ENCODE peak calls at places on chromosomes 3 and 15, in ten cellular contexts. C is IMR-90; J is naive thymus-derived CD4-positive, alpha-beta T cell; G is cardiac muscle cell; Y is right atrium auricular region; F is effector memory CD4-positive, alpha-beta T cell; R is neuronal stem cell; N is colonic mucosa; Q is DND-41; M is Karpas-422. P is an unnamed sample. For H3K27me3 and H3K4me1, the result is how much of the 10 kb centered on the place peaks cover.

GRCh38 chr3:102090646-102091045 is 241.3 kb downstream of the NFKBIZ start:
- DNase-seq in C (peak), Q (no peak), R (no peak), J (no peak), G (no peak), Y (no peak), M (no peak), N (no peak), F (no peak), P (no peak)

GRCh38 chr3:51686512-51687215 is 15.6 kb downstream of the TEX264 start:
- DNase-seq in Y (no peak), F (peak), C (peak), G (peak), N (peak), J (peak), R (no peak), Q (peak), M (no peak), P (peak)

GRCh38 chr3:29440321-29441019 is 159.6 kb downstream of the RBMS3 start:
- DNase-seq in F (no peak), Q (no peak), Y (no peak), C (no peak), G (no peak), M (no peak), J (no peak), R (peak), N (peak), P (no peak)

GRCh38 chr3:103210583-103210982 is 775.8 kb downstream of the ZPLD1 start:
- DNase-seq in G (no peak), Q (no peak), Y (no peak), R (no peak), C (no peak), N (no peak), F (no peak), J (no peak), M (no peak), P (no peak)

GRCh38 chr3:16427309-16427965 is 86.1 kb downstream of the RFTN1 start:
- DNase-seq in J (no peak), N (no peak), Y (no peak), G (peak), M (no peak), C (peak), Q (no peak), F (no peak), R (no peak), P (no peak)

GRCh38 chr3:115071122-115071521 is 76.0 kb downstream of the ZBTB20 start:
- DNase-seq in Y (no peak), M (no peak), F (no peak), N (no peak), G (no peak), R (no peak), C (no peak), Q (no peak), J (no peak), P (no peak)

GRCh38 chr3:43902415-43902814 is 211.7 kb downstream of the ABHD5 start:
- DNase-seq in Q (no peak), R (no peak), J (no peak), C (no peak), F (no peak), N (no peak), M (no peak), G (no peak), Y (no peak), P (no peak)

GRCh38 chr3:17645074-17645698 is 97.2 kb downstream of the TBC1D5 start:
- DNase-seq in Y (no peak), F (no peak), G (peak), M (peak), R (peak), N (peak), J (peak), Q (no peak), C (peak), P (peak)

GRCh38 chr3:107910713-107911259 is 180.0 kb downstream of the CD47 start:
- DNase-seq in R (no peak), N (no peak), C (no peak), G (no peak), J (peak), F (no peak), Y (no peak), M (no peak), Q (peak), P (no peak)

GRCh38 chr3:150786791-150787190 is 23.8 kb upstream of the SIAH2 start:
- DNase-seq in G (no peak), R (no peak), N (no peak), Y (no peak), M (no peak), C (no peak), F (no peak), Q (no peak), J (no peak), P (no peak)

GRCh38 chr15:88187195-88187594 is 69.3 kb downstream of the NTRK3 start:
- DNase-seq in Q (no peak), N (no peak), G (peak), M (no peak), R (no peak), J (no peak), C (no peak), F (no peak), Y (no peak), P (no peak)

GRCh38 chr15:40069178-40070165 is 30.5 kb upstream of the SRP14 start:
- DNase-seq in C (no peak), F (no peak), R (no peak), N (peak), J (no peak), Q (peak), M (peak), Y (peak), G (peak), P (no peak)

GRCh38 chr3:180267202-180267843 is 230.6 kb upstream of the PEX5L start:
- DNase-seq in N (no peak), R (no peak), C (no peak), Y (no peak), G (no peak), Q (peak), F (no peak), J (no peak), M (peak), P (peak)

GRCh38 chr3:124770341-124771082 is 40.3 kb downstream of the UMPS start:
- DNase-seq in G (peak), Q (no peak), C (no peak), Y (no peak), F (no peak), J (no peak), M (no peak), R (no peak), N (no peak), P (no peak)

GRCh38 chr3:36393563-36393962 is 13.3 kb downstream of the STAC start:
- DNase-seq in R (no peak), G (peak), C (no peak), Y (no peak), Q (no peak), J (no peak), F (no peak), N (no peak), M (no peak), P (no peak)

GRCh38 chr15:71632571-71633195 is 177.7 kb upstream of the NR2E3 start:
- DNase-seq in Y (no peak), F (no peak), R (no peak), J (no peak), G (no peak), Q (no peak), N (no peak), C (no peak), M (no peak), P (no peak)

GRCh38 chr3:110318108-110318507 is 753.5 kb upstream of the NECTIN3 start:
- DNase-seq in F (no peak), M (no peak), J (no peak), N (no peak), C (peak), Y (no peak), G (no peak), Q (no peak), R (no peak), P (no peak)

GRCh38 chr3:50658831-50659230 is 15.9 kb upstream of the DOCK3 start:
- DNase-seq in G (no peak), M (no peak), J (no peak), C (no peak), R (no peak), Q (peak), F (no peak), Y (no peak), N (no peak), P (no peak)

GRCh38 chr15:75229191-75230015 is 27.7 kb downstream of the C15orf39 start:
- DNase-seq in Q (no peak), Y (no peak), M (no peak), J (no peak), G (peak), F (no peak), R (no peak), C (peak), N (no peak), P (no peak)

GRCh38 chr3:52021869-52022268 is 26.2 kb upstream of the RPL29 start:
- DNase-seq in Q (no peak), G (no peak), N (no peak), R (no peak), F (no peak), C (no peak), M (peak), J (no peak), Y (no peak), P (no peak)

GRCh38 chr3:18127864-18128185 is 297.3 kb downstream of the SATB1 start:
- DNase-seq in R (no peak), Y (no peak), C (no peak), J (no peak), F (no peak), Q (no peak), M (peak), N (no peak), G (no peak), P (no peak)

GRCh38 chr3:62667714-62668113 is 207.5 kb downstream of the CADPS start:
- DNase-seq in M (peak), G (no peak), N (no peak), J (no peak), C (no peak), Q (peak), F (no peak), Y (no peak), R (no peak), P (no peak)

GRCh38 chr3:37910666-37911400 is 49.2 kb downstream of the CTDSPL start:
- DNase-seq in F (no peak), Y (no peak), C (no peak), N (no peak), G (no peak), J (no peak), R (no peak), Q (no peak), M (no peak), P (no peak)

GRCh38 chr3:194132465-194133358 is 3.2 kb upstream of the HES1 start:
- DNase-seq in G (peak), J (no peak), Y (no peak), M (no peak), C (no peak), N (no peak), Q (no peak), F (no peak), R (no peak), P (no peak)

GRCh38 chr3:127549826-127550487 is 40.6 kb downstream of the TPRA1 start:
- DNase-seq in Q (no peak), R (no peak), M (no peak), N (no peak), J (no peak), C (no peak), G (no peak), F (no peak), Y (no peak), P (no peak)

GRCh38 chr15:61155741-61156700 is 73.1 kb downstream of the RORA start:
- DNase-seq in M (no peak), Y (no peak), N (no peak), R (no peak), Q (no peak), G (peak), J (no peak), F (no peak), C (no peak), P (no peak)

GRCh38 chr3:185733980-185734724 is 90.7 kb downstream of the IGF2BP2 start:
- DNase-seq in M (peak), N (peak), Y (no peak), Q (peak), F (no peak), G (peak), J (no peak), R (peak), C (peak), P (no peak)

GRCh38 chr3:13714251-13714916 is 165.5 kb downstream of the FBLN2 start:
- DNase-seq in N (no peak), R (no peak), C (no peak), G (no peak), J (no peak), Y (peak), F (no peak), Q (no peak), M (no peak), P (no peak)

GRCh38 chr15:56056626-56057025 is 63.2 kb upstream of the NEDD4 start:
- DNase-seq in Q (no peak), G (no peak), C (no peak), N (no peak), R (no peak), J (no peak), Y (no peak), M (no peak), F (no peak), P (no peak)

GRCh38 chr15:101288905-101289513 is 6.0 kb downstream of the SNRPA1 start:
- DNase-seq in F (no peak), G (peak), N (no peak), M (peak), J (peak), C (peak), Y (no peak), R (no peak), Q (no peak), P (peak)

GRCh38 chr3:90184861-90185260 is 1077.4 kb downstream of the EPHA3 start:
- DNase-seq in Y (no peak), N (no peak), C (peak), R (no peak), M (no peak), Q (no peak), J (no peak), G (peak), F (no peak), P (no peak)

GRCh38 chr3:66303556-66303955 is 82.8 kb downstream of the SLC25A26 start:
- DNase-seq in N (no peak), R (no peak), Y (no peak), F (peak), M (no peak), J (no peak), G (no peak), C (no peak), Q (peak), P (peak)

GRCh38 chr3:66038726-66039589 is at the start of gene MAGI1:
- DNase-seq in N (peak), G (peak), Q (no peak), C (peak), F (no peak), Y (peak), J (no peak), M (no peak), R (peak), P (no peak)

GRCh38 chr15:98955331-98955730 is 52.3 kb downstream of the PGPEP1L start:
- DNase-seq in G (no peak), R (no peak), J (no peak), F (no peak), C (no peak), M (no peak), Y (no peak), Q (peak), N (peak), P (no peak)

GRCh38 chr3:55877703-55878102 is 390.6 kb upstream of the WNT5A start:
- DNase-seq in J (no peak), G (no peak), C (no peak), N (no peak), Y (no peak), R (no peak), M (peak), F (no peak), Q (no peak), P (no peak)

GRCh38 chr15:42087460-42087859 is 6.9 kb downstream of the PLA2G4D start:
- DNase-seq in F (no peak), G (no peak), J (no peak), Q (no peak), M (no peak), Y (no peak), N (no peak), C (no peak), R (no peak), P (no peak)

GRCh38 chr15:36899696-36900095 is 200.7 kb downstream of the MEIS2 start:
- DNase-seq in Q (no peak), G (no peak), Y (no peak), C (no peak), N (no peak), J (no peak), F (no peak), R (no peak), M (no peak), P (no peak)

GRCh38 chr15:84937144-84937543 is 44.5 kb upstream of the PDE8A start:
- DNase-seq in Y (no peak), N (no peak), J (no peak), C (peak), G (no peak), R (no peak), M (no peak), F (no peak), Q (peak), P (no peak)

GRCh38 chr15:66740802-66741201 is 38.8 kb downstream of the SMAD6 start:
- DNase-seq in F (no peak), Q (no peak), M (no peak), C (no peak), G (peak), R (no peak), N (peak), J (no peak), Y (no peak), P (no peak)

GRCh38 chr3:147415337-147415736 is 6.2 kb downstream of the ZIC1 start:
- DNase-seq in J (no peak), M (no peak), N (no peak), C (no peak), Y (no peak), G (no peak), Q (no peak), F (no peak), R (peak), P (no peak)

GRCh38 chr3:147415819-147416218 is 6.7 kb downstream of the ZIC1 start:
- DNase-seq in F (no peak), R (no peak), J (no peak), N (no peak), Y (no peak), M (no peak), Q (no peak), G (no peak), C (no peak), P (no peak)

GRCh38 chr3:147412917-147413711 is 3.9 kb downstream of the ZIC1 start:
- DNase-seq in N (no peak), Y (no peak), J (no peak), Q (no peak), C (no peak), M (no peak), F (no peak), R (peak), G (no peak), P (no peak)

GRCh38 chr3:147413712-147414325 is 4.7 kb downstream of the ZIC1 start:
- DNase-seq in G (no peak), M (no peak), Y (no peak), N (no peak), Q (no peak), F (no peak), R (no peak), C (no peak), J (no peak), P (no peak)

GRCh38 chr3:147414369-147415135 is 5.4 kb downstream of the ZIC1 start:
- DNase-seq in M (no peak), J (no peak), C (no peak), N (no peak), G (no peak), Q (no peak), Y (no peak), R (no peak), F (no peak), P (no peak)
- H3K27me3 ChIP-seq in M (under half), J (under half), C (half or more), N (half or more), G (half or more), Q (under half), Y (half or more), R (half or more), F (under half), P (under half)

GRCh38 chr15:90233701-90234518 is at the start of the genes CIB1 and GDPGP1:
- DNase-seq in J (peak), M (peak), R (peak), Y (peak), Q (peak), C (peak), N (peak), F (peak), G (peak), P (peak)
- H3K4me1 ChIP-seq in J (under half), M (under half), R (under half), Y (under half), Q (under half), C (under half), N (under half), F (under half), G (under half), P (under half)

GRCh38 chr3:33077976-33078375 is 19.0 kb downstream of the GLB1 start:
- DNase-seq in J (no peak), R (no peak), G (no peak), N (no peak), C (no peak), Q (no peak), F (no peak), M (no peak), Y (no peak), P (no peak)
- H3K27ac ChIP-seq in J (no peak), R (no peak), G (no peak), N (no peak), C (no peak), Q (no peak), F (no peak), M (no peak), Y (no peak), P (no peak)

DNA sequence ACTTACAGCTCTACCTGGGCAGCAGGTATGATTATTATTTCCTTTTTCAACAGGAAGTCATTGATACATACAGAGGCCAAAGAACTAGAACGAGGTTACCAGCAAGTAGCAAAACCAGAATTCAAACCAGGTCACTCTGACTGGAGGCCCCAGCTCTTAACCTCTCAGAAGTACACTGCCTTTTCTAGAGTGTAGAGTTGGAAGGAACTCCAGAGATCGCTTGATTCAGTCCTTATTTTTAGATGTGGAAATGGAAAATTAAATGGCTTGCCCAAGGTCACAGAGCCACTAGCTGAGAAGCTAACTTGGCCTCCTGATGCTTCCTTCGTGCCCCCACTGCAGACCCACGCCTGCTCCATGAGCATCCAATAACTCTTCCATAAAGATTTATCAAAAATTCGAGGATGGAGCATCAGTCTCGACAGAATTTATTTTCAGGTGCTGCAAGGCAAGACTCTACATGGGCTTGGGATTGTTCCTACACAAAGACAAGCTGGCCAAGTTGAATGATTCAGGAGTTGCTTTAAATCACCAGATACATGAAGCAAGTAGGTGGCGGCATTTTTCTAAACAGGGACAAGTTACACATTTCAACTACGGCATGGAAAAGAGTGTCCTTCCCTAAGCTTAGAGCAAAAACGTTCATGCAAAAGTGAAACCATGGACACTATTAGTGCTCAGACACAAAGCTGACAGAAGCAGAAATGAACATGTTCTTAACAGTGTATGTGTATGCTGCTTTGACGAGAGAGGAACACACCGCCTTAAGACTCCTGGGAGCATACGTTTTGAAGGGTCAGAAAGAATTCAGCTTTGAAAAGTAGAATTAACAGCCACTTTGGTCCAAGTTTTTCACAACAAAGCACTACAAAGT is 235.7 kb downstream of the THRB start:
- DNase-seq in J (no peak), G (no peak), N (no peak), F (no peak), Q (no peak), C (no peak), M (no peak), R (no peak), Y (no peak), P (no peak)
- H3K27me3 ChIP-seq in J (under half), G (under half), N (under half), F (under half), Q (under half), C (under half), M (under half), R (under half), Y (under half), P (under half)

DNA sequence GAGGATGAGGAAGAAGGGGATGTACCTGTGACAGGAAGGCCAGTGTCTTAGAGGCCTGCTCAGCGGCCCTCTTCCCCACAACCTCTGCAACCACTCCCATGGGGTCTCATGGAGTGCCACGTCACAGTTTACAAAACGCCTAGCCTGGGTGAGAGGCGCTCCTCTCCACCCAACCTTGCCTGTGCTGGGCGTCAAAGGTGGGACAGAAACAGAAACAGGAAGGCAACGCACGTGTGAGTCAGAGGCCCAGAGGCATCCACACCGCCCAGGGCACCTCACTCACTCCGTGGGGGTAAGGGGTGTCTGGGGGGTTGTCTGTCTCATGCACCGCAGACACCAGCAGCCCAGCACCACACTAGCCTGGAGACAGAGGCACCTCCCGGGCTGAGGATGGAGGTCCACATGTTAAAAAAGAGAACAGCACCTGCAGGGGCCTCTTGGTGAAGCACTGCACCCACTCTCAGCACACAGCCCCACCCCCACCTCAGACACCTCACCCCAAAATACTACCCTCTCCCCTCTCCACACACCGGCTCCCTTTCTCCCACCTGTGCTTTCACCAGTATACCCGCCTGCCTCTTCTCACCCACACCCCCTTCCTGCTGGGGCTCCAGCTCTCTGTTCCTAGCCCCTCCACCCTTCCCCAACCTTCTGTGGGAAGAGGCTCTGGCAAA is 4.7 kb upstream of the CALML4 start:
- DNase-seq in C (no peak), F (no peak), R (no peak), J (no peak), M (peak), Q (no peak), Y (no peak), G (no peak), N (no peak), P (no peak)
- H3K4me1 ChIP-seq in C (under half), F (under half), R (under half), J (under half), M (under half), Q (under half), Y (under half), G (under half), N (under half), P (under half)

GRCh38 chr3:30617069-30617468 is 10.7 kb downstream of the TGFBR2 start:
- DNase-seq in J (no peak), G (no peak), C (no peak), M (no peak), F (no peak), R (no peak), Q (no peak), Y (no peak), N (no peak), P (no peak)
- H3K27ac ChIP-seq in J (peak), G (no peak), C (no peak), M (no peak), F (peak), R (no peak), Q (no peak), Y (no peak), N (no peak), P (peak)